ENCODE peak calls at places on chromosomes 16 and 17, in six cellular contexts. V, M, K, B, Y and R are unnamed samples.

GRCh38 chr16:3112058-3112880 is at the start of gene ZNF205:
- DNase-seq in V (peak), K (peak), M (peak), B (peak), Y (peak), R (peak)

GRCh38 chr17:48625502-48626201 is 506 bp downstream of the HOXB9 start:
- DNase-seq in K (no peak), B (no peak), Y (no peak), M (no peak), V (no peak), R (peak)

GRCh38 chr17:60435244-60436170 is 13.2 kb downstream of the CHCT1 start:
- DNase-seq in B (peak), V (peak), M (peak), Y (peak), K (peak), R (peak)

GRCh38 chr17:13702266-13702665 is 100.5 kb upstream of the HS3ST3A1 start:
- DNase-seq in M (no peak), B (peak), Y (peak), V (peak), K (peak), R (no peak)

GRCh38 chr17:78478757-78479297 is 98.4 kb downstream of the DNAH17 start:
- DNase-seq in B (no peak), V (no peak), M (no peak), Y (no peak), K (no peak), R (no peak)

GRCh38 chr17:63988741-63989621 is 9.2 kb upstream of the PRR29 start:
- DNase-seq in Y (no peak), K (no peak), V (no peak), M (no peak), B (no peak), R (no peak)

GRCh38 chr16:85614338-85615013 is 1.4 kb downstream of the GSE1 start:
- DNase-seq in B (no peak), V (no peak), Y (no peak), K (no peak), M (no peak), R (no peak)

GRCh38 chr16:57906385-57907316 is 64.3 kb downstream of the CNGB1 start:
- DNase-seq in B (no peak), M (peak), K (no peak), V (no peak), Y (no peak), R (no peak)

GRCh38 chr16:3190949-3191353 is 2.9 kb downstream of the OR1F1 start:
- DNase-seq in B (peak), V (no peak), Y (no peak), M (no peak), K (no peak), R (no peak)

GRCh38 chr17:288802-289356 is 63.7 kb downstream of the RPH3AL start:
- DNase-seq in K (no peak), Y (no peak), B (no peak), V (no peak), M (no peak), R (no peak)

GRCh38 chr17:33436321-33436720 is 143.2 kb upstream of the ASIC2 start:
- DNase-seq in V (peak), M (peak), B (peak), Y (no peak), K (peak), R (no peak)

GRCh38 chr16:55035037-55035436 is 104.4 kb downstream of the IRX5 start:
- DNase-seq in B (peak), V (no peak), K (no peak), Y (no peak), M (no peak), R (no peak)

GRCh38 chr17:79746955-79747507 is 16.3 kb downstream of the ENPP7 start:
- DNase-seq in M (no peak), Y (no peak), B (peak), K (no peak), V (no peak), R (no peak)

GRCh38 chr17:40822132-40822812 is at the start of gene KRT10:
- DNase-seq in K (no peak), B (no peak), M (no peak), Y (no peak), V (no peak), R (no peak)

GRCh38 chr16:74950511-74950910 is 34.4 kb downstream of the WDR59 start:
- DNase-seq in M (no peak), Y (no peak), K (no peak), V (no peak), B (no peak), R (no peak)

GRCh38 chr17:75468311-75468754 is 11.9 kb downstream of the TMEM94 start:
- DNase-seq in Y (no peak), M (no peak), B (no peak), K (no peak), V (no peak), R (no peak)

GRCh38 chr16:88435437-88436355 is 17.4 kb upstream of the ZFPM1 start:
- DNase-seq in B (no peak), K (no peak), V (no peak), Y (no peak), M (no peak), R (no peak)

GRCh38 chr17:27601069-27601974 is 29.7 kb upstream of the LGALS9 start:
- DNase-seq in K (peak), M (peak), V (peak), B (peak), Y (peak), R (peak)

GRCh38 chr17:79496422-79497005 is 114.3 kb downstream of the RBFOX3 start:
- DNase-seq in B (no peak), M (no peak), Y (no peak), V (no peak), K (no peak), R (no peak)

GRCh38 chr16:85460252-85460982 is 152.7 kb upstream of the GSE1 start:
- DNase-seq in B (peak), V (no peak), M (peak), K (peak), Y (no peak), R (no peak)

GRCh38 chr16:30567991-30568638 is 3.4 kb downstream of the ZNF688 start:
- DNase-seq in V (peak), B (peak), M (peak), K (peak), Y (peak), R (peak)

GRCh38 chr17:65790241-65790640 is 228.8 kb upstream of the AXIN2 start:
- DNase-seq in Y (no peak), V (no peak), M (no peak), K (no peak), B (no peak), R (no peak)

GRCh38 chr17:55443904-55444303 is 22.3 kb upstream of the MMD start:
- DNase-seq in V (no peak), Y (no peak), K (no peak), M (no peak), B (no peak), R (no peak)

GRCh38 chr16:12057276-12057675 is 80.7 kb downstream of the SNX29 start:
- DNase-seq in B (peak), K (peak), Y (peak), M (peak), V (no peak), R (no peak)

GRCh38 chr17:74566132-74566753 is 1.1 kb downstream of the CD300H start:
- DNase-seq in M (peak), Y (no peak), B (peak), K (peak), V (no peak), R (peak)

GRCh38 chr17:77736207-77736600 is 222.3 kb upstream of the TNRC6C start:
- DNase-seq in M (no peak), K (no peak), B (no peak), Y (no peak), V (no peak), R (no peak)

GRCh38 chr16:75818491-75818890 is 92.2 kb upstream of the CPHXL start:
- DNase-seq in B (peak), V (no peak), M (peak), Y (no peak), K (no peak), R (no peak)